ENCODE peak calls at places on chromosome 12, in four cellular contexts. I is heart right ventricle; A is activated CD8-positive, alpha-beta T cell treated with anti-CD3 and anti-CD28 coated beads for 36 hours; E is CD4-positive, alpha-beta T cell. V is an unnamed sample.

GRCh38 chr12:16939871-16940306 is 333.9 kb upstream of the LMO3 start:
- DNase-seq in I (no peak), A (peak), E (no peak), V (peak)

GRCh38 chr12:74922117-74922516 is 287.5 kb downstream of the KCNC2 start:
- DNase-seq in I (no peak), A (no peak), E (no peak), V (no peak)

GRCh38 chr12:124332068-124332672 is 37.3 kb downstream of the RFLNA start:
- DNase-seq in E (no peak), I (no peak), A (no peak), V (no peak)

GRCh38 chr12:95733156-95733825 is 57.3 kb downstream of the NTN4 start:
- DNase-seq in I (no peak), E (no peak), A (no peak), V (no peak)

GRCh38 chr12:115946867-115947695 is 330.4 kb downstream of the MED13L start:
- DNase-seq in E (no peak), A (no peak), I (no peak), V (no peak)

GRCh38 chr12:126347421-126347820 is 1282.2 kb downstream of the AACS start:
- DNase-seq in I (no peak), A (no peak), E (no peak), V (no peak)

GRCh38 chr12:89797436-89797835 is 88.8 kb upstream of the ATP2B1 start:
- DNase-seq in I (no peak), A (no peak), E (no peak), V (no peak)

GRCh38 chr12:106767954-106768501 is 6.5 kb upstream of the RIC8B start:
- DNase-seq in A (no peak), I (no peak), E (no peak), V (no peak)

GRCh38 chr12:108623577-108623976 is 10.1 kb downstream of the SELPLG start:
- DNase-seq in E (no peak), A (no peak), I (no peak), V (no peak)

GRCh38 chr12:51505363-51505762 is 80.7 kb downstream of the SLC4A8 start:
- DNase-seq in A (no peak), E (no peak), I (no peak), V (no peak)

DNA sequence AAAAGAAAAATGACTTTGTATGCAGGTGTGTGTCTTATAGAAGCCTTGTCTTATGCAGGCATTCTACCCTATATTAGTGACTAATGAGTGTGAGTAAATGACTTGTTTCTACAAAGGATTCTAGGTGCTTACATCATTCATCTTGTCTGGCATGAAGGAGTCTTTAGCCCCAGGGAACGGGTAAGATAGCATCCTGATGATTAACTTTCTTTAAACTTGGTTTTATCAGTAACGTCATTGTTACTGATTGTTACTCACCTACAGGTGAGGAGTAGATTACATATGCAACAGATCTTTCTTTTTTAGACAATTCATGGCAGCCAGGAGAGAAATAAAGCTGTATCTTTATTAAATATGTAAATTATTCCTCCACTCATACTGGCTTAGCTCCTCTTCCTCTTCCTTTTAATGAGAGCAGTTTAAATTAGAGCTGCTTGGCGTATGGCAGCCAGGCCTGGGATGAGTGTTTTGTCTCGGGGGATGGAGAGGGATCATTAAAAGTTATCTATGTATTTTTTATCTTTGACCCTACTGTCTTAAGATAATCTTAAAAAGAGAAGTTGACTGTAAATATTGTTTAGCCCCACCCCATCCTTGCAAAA is 57.2 kb upstream of the ATP2A2 start:
- DNase-seq in E (no peak), A (no peak), I (no peak), V (no peak)
- TF ChIP-seq CTCF in E (no peak), A (no peak), I (no peak), V (no peak)

DNA sequence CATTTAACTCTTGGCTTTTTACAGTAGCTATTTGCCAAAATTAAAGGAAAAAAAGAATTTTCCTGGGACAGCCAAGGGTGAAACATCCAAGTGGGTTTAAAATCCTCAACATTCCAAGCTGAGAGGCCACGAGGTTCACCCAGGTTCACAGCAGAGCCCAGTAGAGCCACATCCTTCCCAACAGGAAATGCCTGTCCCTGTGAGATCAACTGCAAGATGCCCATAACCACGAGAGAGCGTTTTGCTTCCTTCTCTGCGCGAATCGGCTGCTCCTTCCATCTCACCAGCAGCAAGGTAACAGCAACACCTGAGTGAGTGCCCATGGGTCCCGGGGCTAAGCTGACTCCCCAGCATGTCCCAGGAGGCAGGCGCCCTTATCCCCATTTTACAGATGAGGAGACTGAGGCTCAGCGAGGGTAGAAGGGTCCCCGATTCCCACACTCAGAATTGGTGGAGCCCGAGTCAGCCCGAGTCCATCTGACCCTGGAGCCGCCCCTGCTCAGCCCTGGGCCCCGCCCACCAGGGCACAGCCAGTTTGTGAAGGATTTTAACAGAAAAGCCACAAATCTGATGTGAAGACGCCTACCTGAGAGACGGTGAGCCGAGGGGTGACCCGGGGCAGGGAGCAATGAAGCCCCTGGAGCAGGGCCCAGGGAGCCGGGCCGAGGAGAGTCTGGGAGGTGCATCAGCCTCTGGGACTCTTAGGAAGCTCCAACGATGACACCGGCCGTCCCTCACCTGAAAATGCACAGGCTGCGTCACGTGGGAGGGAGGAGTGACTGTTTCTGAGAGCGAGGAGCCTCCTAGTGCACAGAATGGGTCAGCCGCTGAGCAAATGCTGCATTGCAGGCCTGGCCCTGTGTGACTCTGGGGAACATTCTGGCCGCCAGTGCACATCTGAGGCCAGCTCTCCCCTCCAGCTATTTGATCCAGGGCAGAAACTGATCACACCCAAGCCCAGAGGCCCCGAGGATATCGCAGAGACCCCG is 236.9 kb upstream of the SFSWAP start:
- DNase-seq in E (no peak), A (no peak), I (no peak), V (no peak)
- TF ChIP-seq CTCF in E (no peak), A (no peak), I (no peak), V (no peak)

GRCh38 chr12:13173012-13173441 is 23.5 kb upstream of the EMP1 start:
- DNase-seq in I (peak), A (no peak), E (no peak), V (no peak)

GRCh38 chr12:13173537-13173936 is 23.0 kb upstream of the EMP1 start:
- DNase-seq in I (peak), E (no peak), A (peak), V (peak)

GRCh38 chr12:13169255-13169654 is 27.3 kb upstream of the EMP1 start:
- DNase-seq in I (no peak), A (no peak), E (no peak), V (no peak)

GRCh38 chr12:13170892-13171490 is 25.5 kb upstream of the EMP1 start:
- DNase-seq in I (no peak), E (no peak), A (no peak), V (no peak)

DNA sequence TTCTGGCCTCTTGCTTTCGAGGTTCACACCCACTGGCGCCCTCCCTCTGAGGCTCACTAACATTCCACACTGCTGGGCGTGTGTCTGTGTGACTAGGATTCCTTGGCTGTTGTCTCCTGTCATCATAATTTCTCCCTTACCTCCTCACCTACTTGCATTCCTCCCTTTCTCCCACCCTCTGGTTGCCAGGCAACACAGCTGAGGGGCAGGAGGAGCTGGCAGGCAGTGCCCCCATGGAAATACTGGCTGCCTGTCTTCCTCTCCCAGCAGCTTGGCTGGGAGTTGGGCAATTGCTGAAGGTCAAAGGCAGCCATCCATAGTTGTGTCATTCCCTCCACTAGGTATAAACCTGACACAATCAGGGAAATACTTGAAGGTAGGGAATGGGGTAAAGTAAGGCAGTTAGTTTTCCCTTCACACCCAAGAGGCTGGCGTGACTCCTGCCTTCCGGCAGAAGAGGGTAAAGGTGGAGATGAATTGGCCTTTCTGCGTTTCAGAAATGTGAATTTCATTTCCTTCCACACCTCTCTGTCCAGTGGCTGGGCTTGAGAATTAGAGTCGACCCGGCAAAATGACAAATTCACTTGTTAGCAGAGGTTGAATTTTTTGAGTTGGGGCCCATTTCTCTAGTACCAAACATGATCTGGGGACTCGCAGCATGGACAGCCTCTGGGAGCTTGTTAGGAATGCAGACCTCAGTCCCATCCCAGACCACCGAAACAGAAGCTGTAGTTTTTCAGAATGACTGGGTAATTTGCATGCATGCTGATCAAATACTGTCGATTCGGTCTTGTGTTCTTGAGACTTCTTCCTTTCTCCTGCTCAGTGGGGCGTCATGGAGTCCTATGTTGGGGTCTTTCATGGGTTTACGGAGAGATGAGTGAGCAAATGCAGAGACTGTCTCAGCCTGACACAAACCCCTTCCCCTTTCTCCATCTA is 24.3 kb upstream of the EMP1 start:
- DNase-seq in I (no peak), A (no peak), E (no peak), V (peak)
- TF ChIP-seq CTCF in I (no peak), A (no peak), E (no peak), V (no peak)

GRCh38 chr12:70577283-70577634 is 60.0 kb downstream of the PTPRB start:
- DNase-seq in E (no peak), I (no peak), A (no peak), V (no peak)
- TF ChIP-seq CTCF in E (peak), I (no peak), A (peak), V (no peak)

DNA sequence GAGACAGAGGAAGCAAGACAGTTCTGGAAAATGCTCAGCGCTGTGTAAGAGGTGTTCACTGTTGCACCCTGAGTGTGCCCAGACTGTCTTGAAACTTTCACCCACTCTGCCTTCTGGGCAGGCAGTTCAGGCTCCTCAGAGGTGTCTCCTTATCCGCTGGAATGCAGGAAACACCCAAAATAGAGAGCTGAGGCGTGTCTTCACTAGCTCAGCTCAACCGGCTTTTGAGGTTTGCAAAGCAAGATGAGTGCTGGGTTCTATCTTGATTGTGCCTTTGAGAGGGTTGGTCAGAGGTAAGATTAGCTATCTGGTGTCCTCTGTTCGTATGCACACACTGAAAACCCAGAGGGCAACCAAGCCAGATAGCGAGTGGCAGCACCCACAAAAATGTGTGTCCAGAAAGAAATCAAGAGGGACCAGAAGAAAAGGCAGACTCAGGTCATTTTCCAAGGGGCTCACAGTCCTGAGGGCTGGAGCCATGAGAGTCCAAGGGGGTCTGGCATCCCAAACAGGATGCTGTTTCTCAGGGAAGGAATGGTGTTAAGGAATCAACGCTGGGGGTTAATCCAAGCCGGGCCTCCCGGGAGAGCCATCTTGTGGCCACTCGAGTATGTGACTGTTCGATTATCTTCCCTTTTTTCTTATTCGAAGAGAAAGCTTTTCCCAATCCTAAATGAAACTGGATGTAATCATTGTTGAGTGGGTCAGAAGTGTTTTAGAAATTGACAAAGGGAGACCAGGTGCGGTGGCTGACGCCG is 47.1 kb downstream of the TBX3 start:
- DNase-seq in I (no peak), A (no peak), E (no peak), V (no peak)
- TF ChIP-seq CTCF in I (no peak), A (no peak), E (no peak), V (no peak)

DNA sequence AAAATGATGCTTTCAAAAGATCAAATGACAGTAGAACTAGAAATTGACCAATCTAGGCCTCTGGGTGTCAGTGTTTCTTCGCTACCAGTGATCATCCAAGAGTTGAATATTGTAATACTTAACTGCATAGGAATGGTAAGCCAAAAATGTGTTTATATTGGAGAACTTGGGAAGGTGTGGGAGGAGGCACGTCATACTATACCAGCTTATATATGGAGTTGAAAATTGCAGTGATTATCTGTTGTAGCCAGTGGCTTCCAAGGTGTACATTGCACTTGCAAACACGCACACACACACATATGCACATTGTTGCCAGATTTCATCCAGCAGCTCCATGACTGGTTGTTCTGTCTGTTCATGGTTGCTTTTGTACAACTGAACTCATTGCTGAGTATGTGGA is 36.1 kb downstream of the EID3 start:
- DNase-seq in E (no peak), I (no peak), A (no peak), V (no peak)
- TF ChIP-seq CTCF in E (no peak), I (no peak), A (no peak), V (no peak)

DNA sequence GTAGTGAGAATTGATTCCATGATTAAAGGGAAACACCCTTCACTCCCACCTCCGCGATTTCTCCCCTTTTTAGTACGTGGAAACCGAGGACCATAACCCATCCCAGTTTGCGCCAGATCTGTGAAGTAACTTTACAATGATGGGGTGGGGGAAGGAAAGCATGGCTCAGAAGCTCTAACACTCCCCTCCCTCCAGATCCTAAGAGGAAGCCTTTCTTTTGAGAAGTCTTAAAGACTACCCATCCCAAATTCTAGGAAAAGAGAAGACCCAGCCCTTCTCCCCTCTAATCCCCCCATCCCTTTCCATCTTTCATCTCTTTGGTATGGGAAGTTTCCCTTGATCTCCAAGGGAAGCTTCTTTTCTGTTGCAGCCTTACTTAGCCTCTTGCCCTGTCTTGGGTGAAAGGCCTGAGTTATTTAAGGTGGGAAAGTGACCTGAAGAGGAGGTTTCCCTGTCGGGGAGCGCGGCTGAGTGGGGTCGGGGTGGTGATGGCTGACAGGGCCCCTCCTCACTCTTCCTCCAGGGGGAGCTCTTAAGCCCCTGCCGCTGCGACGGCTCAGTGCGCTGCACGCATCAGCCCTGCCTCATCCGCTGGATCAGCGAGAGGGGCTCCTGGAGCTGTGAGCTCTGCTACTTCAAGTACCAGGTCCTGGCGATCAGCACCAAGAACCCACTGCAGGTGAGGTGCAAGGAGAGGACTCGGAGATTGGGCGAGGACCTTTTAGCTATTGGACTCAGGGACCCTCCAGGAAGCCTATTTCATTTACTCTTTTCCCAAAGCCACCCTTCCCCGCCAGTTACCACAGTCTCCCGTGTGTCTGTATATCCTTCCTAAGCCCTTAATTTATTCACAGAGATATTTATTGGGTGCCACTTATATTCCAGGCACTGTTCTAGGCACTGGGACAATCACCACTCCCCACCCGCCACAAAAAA is 1.8 kb downstream of the MARCHF9 start:
- DNase-seq in E (peak), A (peak), I (no peak), V (peak)
- TF ChIP-seq CTCF in E (peak), A (peak), I (peak), V (peak)

GRCh38 chr12:68899251-68899771 is 33.7 kb downstream of the CPM start:
- DNase-seq in A (no peak), I (peak), E (no peak), V (no peak)
- TF ChIP-seq CTCF in A (no peak), I (no peak), E (no peak), V (no peak)